ENCODE peak calls at places on chromosomes 7 and 10, in nine cellular contexts. G is NCI-H1105, I is NCI-H1930, H is HTR-8/SVneo, K is retina, A is fibroblast of the aortic adventitia, C is IMR-90, V is germinal center, R is MCF 10A. B is an unnamed sample.
A peak's percentile ranks its signal among the peaks of the same experiment; 100 is the strongest.

GRCh38 chr7:158375034-158375433 is 212.6 kb downstream of the PTPRN2 start:
- DNase-seq in K (no peak), V (no peak), A (no peak), R (peak; percentile 63), H (no peak), I (no peak), G (no peak), C (no peak), B (no peak)

GRCh38 chr7:80135306-80136104 is 874 bp downstream of the GNAI1 start:
- DNase-seq in I (peak; percentile 15), H (no peak), C (peak; percentile 32), V (peak; percentile 3), R (peak; percentile 40), G (no peak), K (peak; percentile 70), A (peak; percentile 43), B (no peak)

GRCh38 chr7:23246540-23246939 is at the start of gene GPNMB:
- DNase-seq in K (no peak), V (no peak), I (no peak), C (peak; percentile 58), G (no peak), H (peak; percentile 56), A (peak; percentile 97), R (peak; percentile 63), B (no peak)

GRCh38 chr7:139505563-139505962 is 17.9 kb upstream of the CLEC2L start:
- DNase-seq in I (no peak), R (peak; percentile 39), K (no peak), C (no peak), H (no peak), G (no peak), V (no peak), A (no peak), B (no peak)

GRCh38 chr7:99000904-99001442 is 122.6 kb downstream of the TRRAP start:
- DNase-seq in R (no peak), H (no peak), I (no peak), A (no peak), K (no peak), V (no peak), G (no peak), C (no peak), B (no peak)

GRCh38 chr7:421056-421991 is 98.3 kb downstream of the PDGFA start:
- DNase-seq in V (no peak), A (no peak), R (no peak), G (no peak), C (no peak), H (no peak), I (no peak), K (no peak), B (no peak)

GRCh38 chr7:133674079-133674478 is 421.2 kb downstream of the EXOC4 start:
- DNase-seq in V (no peak), G (no peak), H (no peak), R (no peak), K (no peak), I (peak; percentile 81), C (no peak), A (no peak), B (peak; percentile 50)

GRCh38 chr7:50068026-50068425 is 25.0 kb downstream of the ZPBP start:
- DNase-seq in V (peak; percentile 28), I (no peak), R (peak; percentile 35), H (no peak), G (peak; percentile 47), C (no peak), A (peak; percentile 7), K (no peak), B (no peak)

GRCh38 chr7:159207398-159207797 is 62.7 kb upstream of the VIPR2 start:
- DNase-seq in A (no peak), V (no peak), R (no peak), H (no peak), G (no peak), C (no peak), I (no peak), K (no peak), B (no peak)

GRCh38 chr7:12770227-12770975 is 83.0 kb downstream of the ARL4A start:
- DNase-seq in I (no peak), G (peak; percentile 36), C (no peak), V (no peak), A (peak; percentile 80), H (no peak), R (peak; percentile 24), K (no peak), B (no peak)

GRCh38 chr7:117019786-117020604 is 66.7 kb downstream of the ST7 start:
- DNase-seq in G (peak; percentile 82), A (peak; percentile 95), R (peak; percentile 66), C (peak; percentile 97), V (no peak), H (peak; percentile 69), K (peak; percentile 93), I (peak; percentile 81), B (peak; percentile 86)

GRCh38 chr7:234712-235553 is 42.6 kb downstream of the FAM20C start:
- DNase-seq in K (peak; percentile 21), H (no peak), A (peak; percentile 49), V (no peak), C (peak; percentile 71), R (peak; percentile 65), G (no peak), I (no peak), B (no peak)

GRCh38 chr10:50384839-50385238 is 133.5 kb upstream of the ASAH2 start:
- DNase-seq in C (no peak), A (no peak), R (no peak), I (no peak), V (no peak), H (no peak), G (no peak), K (no peak), B (no peak)

GRCh38 chr7:97167176-97167575 is 49.7 kb downstream of the SDHAF3 start:
- DNase-seq in G (no peak), I (no peak), K (no peak), A (no peak), C (no peak), V (no peak), H (no peak), R (no peak), B (no peak)

GRCh38 chr10:90354914-90355313 is 502.9 kb downstream of the HTR7 start:
- DNase-seq in G (no peak), K (no peak), V (no peak), H (no peak), A (no peak), C (no peak), R (no peak), I (no peak), B (no peak)

GRCh38 chr10:9299966-9300365 is 1245.5 kb downstream of the GATA3 start:
- DNase-seq in R (no peak), C (no peak), G (no peak), V (no peak), H (no peak), K (no peak), A (no peak), I (no peak), B (no peak)

GRCh38 chr7:151053091-151053490 is 4.6 kb downstream of the CDK5 start:
- DNase-seq in H (no peak), C (no peak), G (no peak), A (no peak), V (no peak), I (no peak), R (no peak), K (no peak), B (no peak)

GRCh38 chr10:96683710-96684109 is 36.6 kb downstream of the PIK3AP1 start:
- DNase-seq in G (no peak), V (no peak), I (no peak), R (no peak), H (no peak), A (no peak), C (peak; percentile 10), K (no peak), B (no peak)

GRCh38 chr10:16520900-16521299 is 779 bp downstream of the C1QL3 start:
- DNase-seq in C (peak; percentile 12), I (no peak), A (peak; percentile 9), G (no peak), V (peak; percentile 14), H (no peak), R (no peak), K (peak; percentile 66), B (no peak)

GRCh38 chr7:45649560-45650346 is 75.6 kb downstream of the ADCY1 start:
- DNase-seq in H (no peak), A (no peak), K (no peak), G (no peak), I (no peak), C (no peak), R (no peak), V (no peak), B (no peak)

GRCh38 chr10:95172851-95173250 is 21.2 kb upstream of the ACSM6 start:
- DNase-seq in V (no peak), H (no peak), R (no peak), G (no peak), I (no peak), K (no peak), C (no peak), A (no peak), B (no peak)

GRCh38 chr7:44327981-44328380 is 2.6 kb upstream of the CAMK2B start:
- DNase-seq in I (no peak), C (no peak), K (no peak), V (no peak), R (no peak), H (no peak), G (no peak), A (no peak), B (no peak)

GRCh38 chr10:113347508-113347907 is 205.3 kb upstream of the HABP2 start:
- DNase-seq in H (no peak), A (peak; percentile 7), I (no peak), C (no peak), R (no peak), K (no peak), G (no peak), V (no peak), B (no peak)

GRCh38 chr7:151134743-151135524 is 32.6 kb downstream of the GBX1 start:
- DNase-seq in G (no peak), R (no peak), A (no peak), C (no peak), H (no peak), I (no peak), K (no peak), V (no peak), B (no peak)

GRCh38 chr7:16026253-16027020 is 340.0 kb upstream of the MEOX2 start:
- DNase-seq in G (no peak), H (no peak), R (peak; percentile 1), A (peak; percentile 43), I (no peak), C (peak; percentile 84), K (no peak), V (no peak), B (no peak)

GRCh38 chr10:108358912-108359311 is 1194.4 kb upstream of the SORCS1 start:
- DNase-seq in H (peak; percentile 36), V (no peak), G (no peak), R (peak; percentile 88), A (peak; percentile 93), I (no peak), K (no peak), C (peak; percentile 82), B (no peak)

GRCh38 chr7:26284995-26285632 is 6.5 kb upstream of the SNX10 start:
- DNase-seq in R (peak; percentile 81), I (no peak), K (no peak), V (no peak), A (no peak), C (no peak), H (no peak), G (no peak), B (no peak)

GRCh38 chr7:108135446-108136190 is 5.5 kb upstream of the LAMB4 start:
- DNase-seq in V (peak; percentile 7), K (no peak), H (no peak), I (no peak), R (no peak), G (no peak), A (no peak), C (no peak), B (no peak)

GRCh38 chr7:64879097-64879730 is 23.9 kb upstream of the ZNF273 start:
- DNase-seq in V (no peak), G (no peak), R (no peak), A (no peak), C (no peak), K (no peak), I (no peak), H (no peak), B (no peak)

GRCh38 chr7:144768633-144769032 is 67.2 kb downstream of the TPK1 start:
- DNase-seq in H (no peak), K (no peak), I (no peak), R (no peak), C (no peak), V (no peak), G (no peak), A (no peak), B (no peak)

GRCh38 chr7:33687601-33688000 is 217.7 kb upstream of the BMPER start:
- DNase-seq in G (no peak), H (no peak), R (no peak), C (no peak), A (no peak), I (no peak), K (no peak), V (no peak), B (no peak)

B was measured in NCI-H187.